ENCODE peak calls at places on chromosomes 3 and 15, in six cellular contexts. L, X, H, S, J and D are unnamed samples.

GRCh38 chr3:39449796-39450195 is 17.7 kb upstream of the MOBP start:
- DNase-seq in L (no peak), X (no peak), H (no peak), S (no peak), J (no peak), D (no peak)

GRCh38 chr15:34588046-34588674 is 4.7 kb upstream of the GOLGA8B start:
- DNase-seq in L (peak; percentile 47), X (peak; percentile 68), H (peak; percentile 58), S (peak; percentile 36), J (peak; percentile 48), D (peak; percentile 94)

GRCh38 chr3:17638351-17638750 is 104.1 kb downstream of the TBC1D5 start:
- DNase-seq in L (no peak), X (no peak), H (no peak), S (no peak), J (no peak), D (no peak)

GRCh38 chr3:171458056-171458856 is 1.9 kb downstream of the TNIK start:
- DNase-seq in L (peak; percentile 18), X (peak; percentile 23), H (no peak), S (no peak), J (no peak), D (no peak)

GRCh38 chr3:59821274-59821673 is 771.4 kb upstream of the CFAP20DC start:
- DNase-seq in L (no peak), X (no peak), H (no peak), S (no peak), J (no peak), D (no peak)

GRCh38 chr3:15769256-15769915 is 28.4 kb downstream of the ANKRD28 start:
- DNase-seq in L (no peak), X (no peak), H (no peak), S (peak; percentile 2), J (no peak), D (no peak)

GRCh38 chr15:52680041-52680391 is 828 bp upstream of the ATOSA start:
- DNase-seq in L (no peak), X (no peak), H (no peak), S (peak; percentile 16), J (no peak), D (no peak)

GRCh38 chr3:119125742-119126507 is 20.0 kb upstream of the TEX55 start:
- DNase-seq in L (no peak), X (no peak), H (no peak), S (no peak), J (no peak), D (no peak)

GRCh38 chr3:19967208-19967607 is 20.3 kb downstream of the RAB5A start:
- DNase-seq in L (no peak), X (no peak), H (no peak), S (no peak), J (no peak), D (no peak)

GRCh38 chr3:98901032-98901464 is 447 bp downstream of the DCBLD2 start:
- DNase-seq in L (no peak), X (peak; percentile 20), H (peak; percentile 20), S (peak; percentile 14), J (peak; percentile 61), D (peak; percentile 69)

GRCh38 chr15:81213982-81214381 is 17.3 kb downstream of the IL16 start:
- DNase-seq in L (no peak), X (no peak), H (no peak), S (no peak), J (no peak), D (no peak)

GRCh38 chr3:119600732-119601131 is 3.0 kb downstream of the PLA1A start:
- DNase-seq in L (no peak), X (no peak), H (no peak), S (peak; percentile 79), J (no peak), D (no peak)

GRCh38 chr3:185188816-185189215 is 36.0 kb upstream of the C3orf70 start:
- DNase-seq in L (no peak), X (no peak), H (no peak), S (no peak), J (peak; percentile 6), D (no peak)

GRCh38 chr3:167941234-167941995 is 154.3 kb downstream of the GOLIM4 start:
- DNase-seq in L (no peak), X (peak; percentile 54), H (no peak), S (no peak), J (no peak), D (no peak)